ENCODE peak calls at places on chromosomes 4 and X, in ten cellular contexts. One of them, this sample, is unnamed.

GRCh38 chr4:90824266-90825167 is 697.3 kb downstream of the CCSER1 start:
- DNase-seq in WTC11: no peak
- DNase-seq in HFFc6: no peak
- DNase-seq in NB4: no peak
- DNase-seq in heart right ventricle: no peak
- DNase-seq in foreskin fibroblast: no peak
- DNase-seq in tibial artery: no peak
- DNase-seq in A549: no peak
- DNase-seq in tibial nerve: no peak
- DNase-seq in epithelial cell of esophagus: no peak
- DNase-seq in this sample: no peak

GRCh38 chr4:101290651-101291050 is 56.7 kb downstream of the PPP3CA start:
- DNase-seq in heart right ventricle: no peak
- DNase-seq in NB4: no peak
- DNase-seq in tibial artery: no peak
- DNase-seq in foreskin fibroblast: no peak
- DNase-seq in HFFc6: no peak
- DNase-seq in A549: no peak
- DNase-seq in tibial nerve: no peak
- DNase-seq in WTC11: no peak
- DNase-seq in epithelial cell of esophagus: no peak
- DNase-seq in this sample: no peak

GRCh38 chr4:77695769-77696168 is 90.1 kb downstream of the CXCL13 start:
- DNase-seq in epithelial cell of esophagus: peak
- DNase-seq in HFFc6: peak
- DNase-seq in foreskin fibroblast: peak
- DNase-seq in WTC11: no peak
- DNase-seq in heart right ventricle: no peak
- DNase-seq in A549: peak
- DNase-seq in tibial nerve: no peak
- DNase-seq in NB4: peak
- DNase-seq in tibial artery: no peak
- DNase-seq in this sample: no peak

GRCh38 chr4:87120411-87121162 is 99.8 kb downstream of the KLHL8 start:
- DNase-seq in NB4: no peak
- DNase-seq in tibial artery: peak
- DNase-seq in WTC11: no peak
- DNase-seq in heart right ventricle: peak
- DNase-seq in epithelial cell of esophagus: peak
- DNase-seq in tibial nerve: peak
- DNase-seq in foreskin fibroblast: no peak
- DNase-seq in A549: no peak
- DNase-seq in HFFc6: no peak
- DNase-seq in this sample: no peak

GRCh38 chr4:3765271-3766206 is 646 bp upstream of the ADRA2C start:
- DNase-seq in WTC11: peak
- DNase-seq in HFFc6: peak
- DNase-seq in heart right ventricle: peak
- DNase-seq in tibial artery: peak
- DNase-seq in NB4: no peak
- DNase-seq in epithelial cell of esophagus: peak
- DNase-seq in foreskin fibroblast: peak
- DNase-seq in tibial nerve: no peak
- DNase-seq in A549: peak
- DNase-seq in this sample: peak

GRCh38 chr4:127379499-127379898 is 253.3 kb upstream of the INTU start:
- DNase-seq in HFFc6: no peak
- DNase-seq in tibial nerve: no peak
- DNase-seq in tibial artery: no peak
- DNase-seq in heart right ventricle: no peak
- DNase-seq in WTC11: no peak
- DNase-seq in A549: no peak
- DNase-seq in epithelial cell of esophagus: no peak
- DNase-seq in foreskin fibroblast: no peak
- DNase-seq in NB4: no peak
- DNase-seq in this sample: no peak

GRCh38 chr4:99390060-99390459 is 37.5 kb upstream of the ADH1C start:
- DNase-seq in A549: no peak
- DNase-seq in tibial nerve: no peak
- DNase-seq in epithelial cell of esophagus: no peak
- DNase-seq in heart right ventricle: no peak
- DNase-seq in tibial artery: no peak
- DNase-seq in foreskin fibroblast: peak
- DNase-seq in NB4: no peak
- DNase-seq in WTC11: no peak
- DNase-seq in HFFc6: peak
- DNase-seq in this sample: no peak

GRCh38 chrX:53089224-53089842 is 4.6 kb upstream of the KANTR start:
- DNase-seq in epithelial cell of esophagus: peak
- DNase-seq in WTC11: peak
- DNase-seq in tibial nerve: peak
- DNase-seq in heart right ventricle: no peak
- DNase-seq in HFFc6: peak
- DNase-seq in tibial artery: peak
- DNase-seq in A549: peak
- DNase-seq in NB4: peak
- DNase-seq in foreskin fibroblast: peak
- DNase-seq in this sample: no peak

GRCh38 chr4:9977518-9978031 is 43.7 kb downstream of the SLC2A9 start:
- DNase-seq in foreskin fibroblast: no peak
- DNase-seq in heart right ventricle: no peak
- DNase-seq in epithelial cell of esophagus: no peak
- DNase-seq in HFFc6: no peak
- DNase-seq in NB4: no peak
- DNase-seq in A549: no peak
- DNase-seq in tibial nerve: no peak
- DNase-seq in WTC11: no peak
- DNase-seq in tibial artery: no peak
- DNase-seq in this sample: no peak

GRCh38 chr4:51942108-51942832 is 77.9 kb downstream of the LRRC66 start:
- DNase-seq in epithelial cell of esophagus: no peak
- DNase-seq in foreskin fibroblast: peak
- DNase-seq in tibial nerve: no peak
- DNase-seq in tibial artery: no peak
- DNase-seq in HFFc6: peak
- DNase-seq in A549: no peak
- DNase-seq in heart right ventricle: no peak
- DNase-seq in NB4: no peak
- DNase-seq in WTC11: no peak
- DNase-seq in this sample: no peak

GRCh38 chr4:1172971-1173757 is 781 bp upstream of the SPON2 start:
- DNase-seq in foreskin fibroblast: peak
- DNase-seq in WTC11: no peak
- DNase-seq in heart right ventricle: no peak
- DNase-seq in tibial artery: peak
- DNase-seq in tibial nerve: peak
- DNase-seq in epithelial cell of esophagus: peak
- DNase-seq in NB4: no peak
- DNase-seq in A549: peak
- DNase-seq in HFFc6: peak
- DNase-seq in this sample: no peak

GRCh38 chrX:30302957-30303356 is 6.2 kb downstream of the NR0B1 start:
- DNase-seq in NB4: no peak
- DNase-seq in epithelial cell of esophagus: peak
- DNase-seq in A549: peak
- DNase-seq in HFFc6: peak
- DNase-seq in tibial artery: no peak
- DNase-seq in tibial nerve: peak
- DNase-seq in WTC11: no peak
- DNase-seq in foreskin fibroblast: peak
- DNase-seq in heart right ventricle: peak
- DNase-seq in this sample: no peak

GRCh38 chr4:60215906-60216305 is 984.2 kb upstream of the ADGRL3 start:
- DNase-seq in A549: no peak
- DNase-seq in tibial artery: no peak
- DNase-seq in WTC11: no peak
- DNase-seq in foreskin fibroblast: no peak
- DNase-seq in heart right ventricle: no peak
- DNase-seq in epithelial cell of esophagus: no peak
- DNase-seq in tibial nerve: no peak
- DNase-seq in NB4: no peak
- DNase-seq in HFFc6: no peak
- DNase-seq in this sample: no peak

GRCh38 chrX:100216083-100216482 is 194.0 kb downstream of the PCDH19 start:
- DNase-seq in A549: no peak
- DNase-seq in HFFc6: no peak
- DNase-seq in WTC11: no peak
- DNase-seq in tibial nerve: no peak
- DNase-seq in foreskin fibroblast: no peak
- DNase-seq in tibial artery: no peak
- DNase-seq in heart right ventricle: no peak
- DNase-seq in epithelial cell of esophagus: no peak
- DNase-seq in NB4: no peak
- DNase-seq in this sample: no peak

GRCh38 chrX:65528705-65529340 is 5.8 kb downstream of the LAS1L start:
- DNase-seq in tibial artery: peak
- DNase-seq in tibial nerve: peak
- DNase-seq in heart right ventricle: peak
- DNase-seq in epithelial cell of esophagus: peak
- DNase-seq in WTC11: peak
- DNase-seq in HFFc6: no peak
- DNase-seq in NB4: peak
- DNase-seq in A549: peak
- DNase-seq in foreskin fibroblast: peak
- DNase-seq in this sample: peak

GRCh38 chrX:153638436-153639176 is 8.4 kb upstream of the DUSP9 start:
- DNase-seq in heart right ventricle: no peak
- DNase-seq in foreskin fibroblast: no peak
- DNase-seq in tibial nerve: no peak
- DNase-seq in HFFc6: no peak
- DNase-seq in epithelial cell of esophagus: peak
- DNase-seq in tibial artery: no peak
- DNase-seq in NB4: no peak
- DNase-seq in WTC11: no peak
- DNase-seq in A549: no peak
- DNase-seq in this sample: no peak

GRCh38 chr4:45350438-45350837 is 624.1 kb upstream of the GNPDA2 start:
- DNase-seq in heart right ventricle: no peak
- DNase-seq in tibial artery: no peak
- DNase-seq in HFFc6: no peak
- DNase-seq in NB4: peak
- DNase-seq in A549: no peak
- DNase-seq in WTC11: no peak
- DNase-seq in foreskin fibroblast: no peak
- DNase-seq in tibial nerve: no peak
- DNase-seq in epithelial cell of esophagus: no peak
- DNase-seq in this sample: no peak

GRCh38 chr4:145293658-145294057 is 113.3 kb upstream of the OTUD4 start:
- DNase-seq in WTC11: no peak
- DNase-seq in tibial artery: no peak
- DNase-seq in epithelial cell of esophagus: no peak
- DNase-seq in NB4: no peak
- DNase-seq in heart right ventricle: no peak
- DNase-seq in tibial nerve: no peak
- DNase-seq in A549: no peak
- DNase-seq in foreskin fibroblast: peak
- DNase-seq in HFFc6: no peak
- DNase-seq in this sample: no peak

GRCh38 chr4:129929052-129929451 is 833.1 kb downstream of the C4orf33 start:
- DNase-seq in tibial nerve: no peak
- DNase-seq in WTC11: peak
- DNase-seq in A549: peak
- DNase-seq in NB4: peak
- DNase-seq in heart right ventricle: no peak
- DNase-seq in HFFc6: no peak
- DNase-seq in foreskin fibroblast: no peak
- DNase-seq in tibial artery: no peak
- DNase-seq in epithelial cell of esophagus: peak
- DNase-seq in this sample: peak

DNA sequence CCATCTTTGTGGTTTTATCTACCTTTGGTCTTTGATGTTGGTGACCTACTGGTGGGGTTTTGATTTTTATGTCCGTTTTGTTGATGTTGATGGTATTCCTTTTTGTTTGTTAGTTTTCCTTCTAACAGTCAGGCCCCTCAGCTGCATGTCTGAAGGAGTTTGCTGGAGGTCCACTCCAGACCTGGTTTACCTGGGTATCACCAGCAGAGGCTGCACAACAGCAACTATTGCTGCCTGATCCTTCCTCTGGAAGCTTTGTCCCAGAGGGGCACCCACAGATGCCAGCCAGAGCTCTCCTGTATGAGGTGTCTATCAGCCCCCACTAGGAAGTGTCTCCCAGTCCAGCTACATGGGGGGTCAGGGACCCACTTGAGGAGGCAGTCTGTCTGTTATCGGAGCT is 199.3 kb upstream of the WDFY3 start:
- DNase-seq in NB4: no peak
- DNase-seq in HFFc6: no peak
- DNase-seq in WTC11: no peak
- DNase-seq in heart right ventricle: no peak
- DNase-seq in tibial artery: no peak
- DNase-seq in A549: no peak
- DNase-seq in epithelial cell of esophagus: no peak
- DNase-seq in tibial nerve: no peak
- DNase-seq in foreskin fibroblast: no peak
- DNase-seq in this sample: no peak
- TF ChIP-seq CTCF in NB4: no peak
- TF ChIP-seq CTCF in HFFc6: no peak
- TF ChIP-seq CTCF in WTC11: no peak
- TF ChIP-seq CTCF in heart right ventricle: no peak
- TF ChIP-seq CTCF in tibial artery: no peak
- TF ChIP-seq CTCF in A549: no peak
- TF ChIP-seq CTCF in epithelial cell of esophagus: no peak
- TF ChIP-seq CTCF in tibial nerve: no peak
- TF ChIP-seq CTCF in foreskin fibroblast: no peak
- TF ChIP-seq CTCF in this sample: no peak

GRCh38 chr4:184728858-184729257 is 5.0 kb downstream of the CENPU start:
- DNase-seq in tibial artery: no peak
- DNase-seq in HFFc6: no peak
- DNase-seq in tibial nerve: no peak
- DNase-seq in A549: no peak
- DNase-seq in foreskin fibroblast: no peak
- DNase-seq in heart right ventricle: no peak
- DNase-seq in NB4: no peak
- DNase-seq in WTC11: no peak
- DNase-seq in epithelial cell of esophagus: peak
- DNase-seq in this sample: no peak
- TF ChIP-seq CTCF in tibial artery: no peak
- TF ChIP-seq CTCF in HFFc6: no peak
- TF ChIP-seq CTCF in tibial nerve: no peak
- TF ChIP-seq CTCF in A549: no peak
- TF ChIP-seq CTCF in foreskin fibroblast: no peak
- TF ChIP-seq CTCF in heart right ventricle: no peak
- TF ChIP-seq CTCF in NB4: no peak
- TF ChIP-seq CTCF in WTC11: no peak
- TF ChIP-seq CTCF in epithelial cell of esophagus: no peak
- TF ChIP-seq CTCF in this sample: no peak

GRCh38 chrX:50067435-50068292 is 133.1 kb downstream of the AKAP4 start:
- DNase-seq in heart right ventricle: no peak
- DNase-seq in HFFc6: no peak
- DNase-seq in tibial artery: no peak
- DNase-seq in tibial nerve: no peak
- DNase-seq in foreskin fibroblast: peak
- DNase-seq in epithelial cell of esophagus: peak
- DNase-seq in WTC11: peak
- DNase-seq in NB4: no peak
- DNase-seq in A549: peak
- DNase-seq in this sample: peak
- TF ChIP-seq CTCF in heart right ventricle: no peak
- TF ChIP-seq CTCF in HFFc6: no peak
- TF ChIP-seq CTCF in tibial artery: no peak
- TF ChIP-seq CTCF in tibial nerve: no peak
- TF ChIP-seq CTCF in foreskin fibroblast: no peak
- TF ChIP-seq CTCF in epithelial cell of esophagus: no peak
- TF ChIP-seq CTCF in WTC11: no peak
- TF ChIP-seq CTCF in NB4: no peak
- TF ChIP-seq CTCF in A549: no peak
- TF ChIP-seq CTCF in this sample: no peak

GRCh38 chr4:8855781-8856245 is 15.8 kb downstream of the HMX1 start:
- DNase-seq in WTC11: peak
- DNase-seq in NB4: peak
- DNase-seq in heart right ventricle: no peak
- DNase-seq in tibial nerve: no peak
- DNase-seq in epithelial cell of esophagus: no peak
- DNase-seq in tibial artery: no peak
- DNase-seq in HFFc6: no peak
- DNase-seq in A549: no peak
- DNase-seq in foreskin fibroblast: no peak
- DNase-seq in this sample: no peak
- TF ChIP-seq CTCF in WTC11: no peak
- TF ChIP-seq CTCF in NB4: peak
- TF ChIP-seq CTCF in heart right ventricle: no peak
- TF ChIP-seq CTCF in tibial nerve: no peak
- TF ChIP-seq CTCF in epithelial cell of esophagus: no peak
- TF ChIP-seq CTCF in tibial artery: no peak
- TF ChIP-seq CTCF in HFFc6: peak
- TF ChIP-seq CTCF in A549: no peak
- TF ChIP-seq CTCF in foreskin fibroblast: no peak
- TF ChIP-seq CTCF in this sample: no peak

This sample was measured in endothelial cell.